ENCODE peak calls at places on chromosomes 13 and 19, in eight cellular contexts. S is cardiac fibroblast, M is osteoblast, G is astrocyte, E is upper lobe of left lung, W is small intestine, K is AG04450, B is mesendoderm. D is an unnamed sample.

GRCh38 chr13:109655206-109655600 is 131.2 kb downstream of the IRS2 start:
- DNase-seq in M (no peak), S (peak), K (no peak), G (no peak), W (no peak), B (no peak), E (no peak), D (no peak)

GRCh38 chr19:46976845-46977320 is 42.8 kb upstream of the NPAS1 start:
- DNase-seq in G (peak), M (no peak), S (peak), E (no peak), W (no peak), B (peak), K (no peak), D (no peak)

GRCh38 chr19:19937403-19937802 is 36.7 kb downstream of the ZNF93 start:
- DNase-seq in M (no peak), E (no peak), G (no peak), S (no peak), K (no peak), W (no peak), B (no peak), D (no peak)

GRCh38 chr19:15998166-15998565 is 49.4 kb downstream of the OR10H4 start:
- DNase-seq in G (no peak), E (no peak), S (no peak), M (no peak), K (no peak), B (no peak), W (no peak), D (no peak)

GRCh38 chr19:52778811-52779210 is 7.8 kb downstream of the ZNF600 start:
- DNase-seq in K (no peak), G (no peak), E (no peak), W (no peak), B (no peak), M (no peak), S (no peak), D (no peak)

GRCh38 chr19:10516671-10517286 is 468 bp downstream of the S1PR5 start:
- DNase-seq in G (no peak), B (no peak), M (peak), W (no peak), S (no peak), E (no peak), K (no peak), D (peak)

GRCh38 chr13:37878496-37878895 is 8.9 kb upstream of the TRPC4 start:
- DNase-seq in G (peak), B (no peak), E (no peak), K (no peak), W (no peak), S (peak), M (no peak), D (no peak)

GRCh38 chr13:29934531-29935308 is 84.3 kb upstream of the UBL3 start:
- DNase-seq in E (no peak), W (peak), B (no peak), M (peak), S (no peak), K (no peak), G (no peak), D (peak)

GRCh38 chr13:106570354-106570822 is 2.5 kb upstream of the ARGLU1 start:
- DNase-seq in G (peak), S (peak), M (peak), K (no peak), W (peak), B (peak), E (peak), D (peak)

GRCh38 chr19:19460258-19460731 is 54.8 kb downstream of the GATAD2A start:
- DNase-seq in E (peak), G (no peak), M (peak), B (no peak), S (no peak), K (no peak), W (no peak), D (peak)

GRCh38 chr19:48169585-48169973 is 565 bp downstream of the LIG1 start:
- DNase-seq in E (peak), K (peak), W (peak), M (peak), G (peak), B (peak), S (peak), D (peak)

GRCh38 chr13:91922969-91923592 is 524.7 kb downstream of the GPC5 start:
- DNase-seq in M (peak), E (no peak), G (no peak), W (no peak), S (no peak), K (no peak), B (peak), D (no peak)

GRCh38 chr19:6091771-6092291 is 18.5 kb downstream of the RFX2 start:
- DNase-seq in E (no peak), G (peak), S (no peak), K (no peak), M (no peak), W (peak), B (no peak), D (no peak)

GRCh38 chr13:26133286-26133685 is 81.5 kb upstream of the SHISA2 start:
- DNase-seq in M (no peak), K (no peak), G (no peak), E (no peak), W (no peak), B (no peak), S (peak), D (no peak)

GRCh38 chr13:75145926-75146325 is 336.0 kb downstream of the TBC1D4 start:
- DNase-seq in E (no peak), K (no peak), S (peak), W (no peak), B (no peak), M (no peak), G (no peak), D (no peak)

GRCh38 chr13:99935772-99936171 is 35.8 kb downstream of the ZIC5 start:
- DNase-seq in E (no peak), B (peak), K (no peak), G (no peak), S (no peak), M (no peak), W (no peak), D (no peak)

GRCh38 chr13:34223984-34224383 is 406.0 kb downstream of the RFC3 start:
- DNase-seq in M (no peak), S (no peak), B (no peak), G (no peak), W (no peak), E (no peak), K (no peak), D (peak)

GRCh38 chr13:110444226-110444653 is 117.3 kb downstream of the RAB20 start:
- DNase-seq in G (peak), B (no peak), K (no peak), S (peak), W (peak), M (peak), E (no peak), D (peak)

GRCh38 chr19:29263305-29264080 is 50.5 kb upstream of the UQCRFS1 start:
- DNase-seq in K (no peak), M (no peak), E (no peak), B (peak), G (no peak), W (peak), S (peak), D (peak)

GRCh38 chr13:49554387-49554786 is 31.0 kb downstream of the RCBTB1 start:
- DNase-seq in K (no peak), E (peak), W (no peak), G (no peak), M (no peak), S (no peak), B (no peak), D (no peak)

GRCh38 chr19:4575978-4576933 is 16.8 kb upstream of the SEMA6B start:
- DNase-seq in E (no peak), W (peak), B (peak), S (peak), M (peak), G (peak), K (no peak), D (peak)

GRCh38 chr13:109256866-109257760 is 529.3 kb downstream of the IRS2 start:
- DNase-seq in K (peak), G (peak), B (peak), W (no peak), M (peak), S (peak), E (no peak), D (peak)

GRCh38 chr13:43273362-43273761 is 250.0 kb downstream of the DNAJC15 start:
- DNase-seq in B (no peak), M (no peak), E (no peak), W (no peak), K (no peak), S (no peak), G (peak), D (peak)

GRCh38 chr19:15828121-15828620 is 12.7 kb upstream of the OR10H1 start:
- DNase-seq in W (no peak), M (peak), E (no peak), G (no peak), S (no peak), K (no peak), B (peak), D (peak)

GRCh38 chr13:48489666-48490065 is 43.2 kb downstream of the RCBTB2 start:
- DNase-seq in M (no peak), B (no peak), W (no peak), E (no peak), G (no peak), S (no peak), K (no peak), D (no peak)

GRCh38 chr19:55407625-55408319 is at the start of gene UBE2S:
- DNase-seq in G (peak), B (peak), S (peak), E (peak), M (peak), K (peak), W (peak), D (peak)

GRCh38 chr19:55406091-55406868 is 1.3 kb downstream of the UBE2S start:
- DNase-seq in G (no peak), E (no peak), W (no peak), K (no peak), S (no peak), M (peak), B (no peak), D (no peak)

GRCh38 chr19:55406869-55407624 is 541 bp downstream of the UBE2S start:
- DNase-seq in M (peak), B (no peak), W (peak), G (no peak), K (no peak), E (no peak), S (peak), D (peak)

GRCh38 chr19:55408320-55408836 is 790 bp upstream of the UBE2S start:
- DNase-seq in M (no peak), G (no peak), E (no peak), B (no peak), K (no peak), W (no peak), S (no peak), D (no peak)

GRCh38 chr19:55405638-55406037 is 1.9 kb downstream of the UBE2S start:
- DNase-seq in S (no peak), E (no peak), W (no peak), M (peak), B (no peak), G (no peak), K (no peak), D (no peak)
- H3K4me3 ChIP-seq in S (no peak), E (no peak), W (no peak), M (peak), B (no peak), G (peak), K (peak), D (peak)

DNA sequence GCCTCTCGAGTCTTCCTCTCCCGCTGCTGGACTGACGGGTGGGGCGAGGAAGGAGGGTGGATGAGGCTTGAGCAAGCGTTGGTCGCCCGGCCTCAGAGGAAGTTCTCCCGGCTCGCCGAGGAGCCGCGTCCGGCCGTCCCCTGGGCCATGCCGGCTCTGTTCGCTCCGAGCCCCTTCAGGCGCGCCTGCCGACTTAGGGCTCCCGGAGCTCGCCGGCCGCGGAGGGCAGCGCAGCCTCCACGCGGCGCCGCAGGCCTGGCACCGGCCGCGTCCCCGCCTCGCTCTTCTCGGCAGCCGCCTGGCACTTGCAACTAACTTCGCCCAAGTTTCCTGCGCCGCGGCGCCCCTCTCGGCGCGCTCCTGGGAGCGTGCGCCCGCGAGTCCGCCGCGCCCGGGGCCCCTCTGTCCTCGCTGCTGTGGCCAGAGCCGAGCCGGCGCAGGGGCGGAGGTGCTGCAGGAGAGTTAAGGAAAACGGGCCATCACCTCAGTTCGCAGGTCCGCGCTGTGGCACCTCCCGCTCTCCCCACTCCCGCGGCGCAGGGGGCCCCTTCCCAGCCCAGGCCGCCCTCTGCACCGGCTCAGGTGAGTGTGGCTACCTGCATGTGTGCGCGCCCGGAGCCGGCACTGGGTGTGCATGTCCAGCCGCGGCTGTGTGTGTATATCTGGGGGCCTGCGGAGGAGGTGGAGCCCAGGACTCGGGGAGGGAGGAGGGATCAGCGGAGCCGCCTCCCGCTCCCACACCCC is 639 bp upstream of the SOX21 start:
- DNase-seq in S (peak), K (no peak), B (peak), G (peak), E (peak), W (no peak), M (peak), D (peak)
- H3K4me3 ChIP-seq in S (no peak), K (no peak), B (no peak), G (peak), E (peak), W (no peak), M (peak), D (peak)

DNA sequence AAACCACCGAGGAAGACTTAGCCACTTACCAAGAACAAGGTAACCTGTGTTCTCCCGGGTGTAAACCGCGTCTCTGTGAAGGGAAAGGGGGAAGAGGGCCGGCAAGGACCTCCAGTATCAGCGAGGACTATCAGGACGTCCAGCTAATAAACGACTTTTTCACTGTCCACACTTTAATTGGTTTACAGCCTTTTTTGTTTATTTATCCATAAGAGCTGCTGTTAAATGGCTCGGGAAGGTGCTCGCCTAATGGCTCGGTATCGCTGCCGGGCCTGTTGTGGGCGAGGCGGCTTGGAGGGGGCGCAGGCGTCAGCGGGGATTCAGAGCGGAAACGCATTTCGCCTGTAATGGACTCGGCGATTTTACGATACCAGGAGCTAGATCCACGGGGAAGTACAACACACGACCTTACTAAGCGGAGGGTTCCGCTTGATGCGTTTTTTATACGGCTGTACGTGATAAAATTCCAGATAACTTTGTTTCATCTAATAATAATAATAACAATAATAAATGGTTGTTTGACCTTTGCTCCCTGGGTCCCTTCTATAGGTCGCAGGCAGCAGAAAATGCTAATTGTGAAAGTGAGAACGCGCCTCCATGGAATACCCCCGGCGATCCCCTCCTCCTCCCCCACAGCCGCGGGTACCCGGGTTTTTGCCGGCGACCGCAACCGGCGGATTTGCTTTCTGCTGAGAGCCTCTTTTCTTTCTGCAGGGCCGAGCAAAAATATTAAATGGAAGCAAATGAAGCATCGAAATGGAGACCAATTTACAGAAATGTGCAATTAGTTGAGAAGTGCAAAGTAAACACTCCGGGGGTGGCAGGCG is 2.5 kb upstream of the PDX1 start:
- DNase-seq in B (no peak), E (peak), S (no peak), K (no peak), G (no peak), W (peak), M (peak), D (no peak)
- H3K4me3 ChIP-seq in B (no peak), E (no peak), S (no peak), K (no peak), G (no peak), W (no peak), M (no peak), D (no peak)

GRCh38 chr19:34135401-34135800 is 36.9 kb upstream of the LSM14A start:
- DNase-seq in M (no peak), B (no peak), W (no peak), S (no peak), G (no peak), K (no peak), E (no peak), D (no peak)
- H3K4me3 ChIP-seq in M (no peak), B (no peak), W (no peak), S (no peak), G (no peak), K (no peak), E (no peak), D (no peak)

DNA sequence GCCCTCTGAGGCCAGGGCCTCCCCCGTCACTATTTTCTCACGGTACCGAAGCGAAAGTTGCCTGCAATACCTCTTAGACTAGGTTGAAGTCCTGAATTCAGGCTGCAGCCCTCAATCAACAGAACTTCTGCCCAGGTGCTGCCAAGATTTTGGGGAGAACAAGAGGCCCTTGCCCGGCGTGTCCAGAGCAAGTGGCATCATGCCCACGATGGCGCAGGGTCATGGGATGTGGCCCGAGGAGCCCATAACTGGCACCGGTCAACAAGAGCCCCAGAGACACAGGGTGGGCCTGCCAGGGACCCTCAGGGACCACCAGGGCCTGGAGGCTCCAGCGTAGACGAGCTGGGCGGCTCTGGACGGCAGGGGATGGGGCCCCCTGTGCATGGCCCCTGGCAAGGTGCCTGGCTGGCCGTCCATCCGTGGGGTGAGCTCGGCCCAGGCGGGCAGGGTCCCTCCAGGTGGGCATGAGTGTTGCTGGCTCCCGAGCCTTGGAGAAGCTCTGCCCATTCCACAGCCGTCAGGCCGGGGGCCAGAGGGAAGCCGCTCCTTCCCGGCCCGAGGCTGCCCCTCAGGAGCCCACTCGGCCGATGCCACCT is 45.1 kb downstream of the GAS6 start:
- DNase-seq in K (no peak), E (peak), B (no peak), G (no peak), M (peak), S (no peak), W (no peak), D (no peak)
- H3K4me3 ChIP-seq in K (no peak), E (peak), B (no peak), G (no peak), M (no peak), S (no peak), W (no peak), D (no peak)

GRCh38 chr13:77916481-77916880 is 2.1 kb downstream of the EDNRB start:
- DNase-seq in E (no peak), M (no peak), K (no peak), G (no peak), B (no peak), S (no peak), W (no peak), D (no peak)

GRCh38 chr13:77919351-77920294 is 992 bp upstream of the EDNRB start:
- DNase-seq in E (peak), W (no peak), G (peak), M (peak), K (no peak), B (peak), S (peak), D (peak)

GRCh38 chr13:77918391-77919261 is at the start of gene EDNRB:
- DNase-seq in S (peak), E (peak), K (no peak), W (no peak), G (peak), M (peak), B (peak), D (peak)

GRCh38 chr13:77909827-77910226 is 8.8 kb downstream of the EDNRB start:
- DNase-seq in K (no peak), B (no peak), G (no peak), S (no peak), M (no peak), W (no peak), E (no peak), D (no peak)

DNA sequence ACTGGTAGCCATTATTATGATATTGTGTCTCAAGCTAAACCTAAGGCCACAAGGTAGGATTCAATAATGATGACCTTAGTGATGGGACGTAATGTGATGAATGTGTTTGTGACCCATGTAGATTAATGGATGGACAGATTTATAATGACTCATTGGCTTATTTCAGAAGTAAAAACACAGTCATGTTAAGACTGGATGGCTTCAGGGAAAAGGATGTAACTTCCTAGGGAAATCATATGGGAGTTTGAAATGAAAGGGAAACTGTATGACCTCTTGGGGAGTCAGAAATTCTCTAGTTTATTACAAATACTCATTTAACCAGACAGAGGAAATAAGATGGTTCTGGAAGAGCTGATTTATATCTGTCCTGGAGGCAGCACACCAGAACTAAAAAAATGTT is 3.0 kb downstream of the EDNRB start:
- DNase-seq in K (no peak), B (no peak), E (no peak), G (no peak), W (no peak), S (no peak), M (no peak), D (no peak)
- H3K4me3 ChIP-seq in K (no peak), B (no peak), E (peak), G (no peak), W (no peak), S (no peak), M (no peak), D (no peak)

D was measured in epithelial cell of esophagus.